ENCODE peak calls at places on chromosomes 3 and 15, in four cellular contexts. One of them, this sample, is unnamed.
A peak's percentile ranks its signal among the peaks of the same experiment; 100 is the strongest.

GRCh38 chr15:70375006-70375409 is 277.3 kb upstream of the TLE3 start:
- DNase-seq in A549: peak; percentile 72
- DNase-seq in H1: no peak
- DNase-seq in HepG2: no peak
- DNase-seq in this sample: no peak

GRCh38 chr3:45817788-45818523 is 21.6 kb upstream of the SLC6A20 start:
- DNase-seq in A549: peak; percentile 72
- DNase-seq in H1: no peak
- DNase-seq in HepG2: no peak
- DNase-seq in this sample: no peak

GRCh38 chr3:42061711-42062408 is 29.3 kb upstream of the TRAK1 start:
- DNase-seq in A549: peak; percentile 85
- DNase-seq in H1: no peak
- DNase-seq in HepG2: no peak
- DNase-seq in this sample: no peak

GRCh38 chr3:61783993-61784718 is 222.8 kb downstream of the PTPRG start:
- DNase-seq in A549: no peak
- DNase-seq in H1: no peak
- DNase-seq in HepG2: no peak
- DNase-seq in this sample: no peak

GRCh38 chr3:158261371-158261991 is 151.6 kb downstream of the RSRC1 start:
- DNase-seq in A549: peak; percentile 4
- DNase-seq in H1: no peak
- DNase-seq in HepG2: no peak
- DNase-seq in this sample: no peak

GRCh38 chr15:39586387-39587171 is 5.7 kb downstream of the THBS1 start:
- DNase-seq in A549: no peak
- DNase-seq in H1: no peak
- DNase-seq in HepG2: no peak
- DNase-seq in this sample: no peak

GRCh38 chr3:71076361-71076997 is 507.0 kb downstream of the FOXP1 start:
- DNase-seq in A549: no peak
- DNase-seq in H1: no peak
- DNase-seq in HepG2: peak; percentile 41
- DNase-seq in this sample: no peak

GRCh38 chr15:31399544-31400171 is 73.0 kb downstream of the KLF13 start:
- DNase-seq in A549: no peak
- DNase-seq in H1: no peak
- DNase-seq in HepG2: no peak
- DNase-seq in this sample: no peak

GRCh38 chr3:126121632-126122031 is 37.7 kb upstream of the SLC41A3 start:
- DNase-seq in A549: no peak
- DNase-seq in H1: no peak
- DNase-seq in HepG2: no peak
- DNase-seq in this sample: no peak

GRCh38 chr3:9081201-9081818 is 118.0 kb upstream of the RAD18 start:
- DNase-seq in A549: no peak
- DNase-seq in H1: no peak
- DNase-seq in HepG2: no peak
- DNase-seq in this sample: no peak

GRCh38 chr3:197801801-197802504 is 10.9 kb downstream of the LRCH3 start:
- DNase-seq in A549: peak; percentile 31
- DNase-seq in H1: no peak
- DNase-seq in HepG2: no peak
- DNase-seq in this sample: no peak

GRCh38 chr15:34651962-34652725 is 68.7 kb upstream of the GOLGA8B start:
- DNase-seq in A549: no peak
- DNase-seq in H1: no peak
- DNase-seq in HepG2: no peak
- DNase-seq in this sample: no peak

GRCh38 chr15:65275104-65275727 is 11.5 kb downstream of the PARP16 start:
- DNase-seq in A549: no peak
- DNase-seq in H1: no peak
- DNase-seq in HepG2: no peak
- DNase-seq in this sample: no peak

GRCh38 chr3:11476814-11477213 is 166.9 kb downstream of the VGLL4 start:
- DNase-seq in A549: no peak
- DNase-seq in H1: no peak
- DNase-seq in HepG2: no peak
- DNase-seq in this sample: no peak

GRCh38 chr15:56496635-56497034 is 31.7 kb upstream of the MNS1 start:
- DNase-seq in A549: peak; percentile 75
- DNase-seq in H1: no peak
- DNase-seq in HepG2: peak; percentile 60
- DNase-seq in this sample: peak; percentile 69

GRCh38 chr3:67685499-67685898 is 31.1 kb upstream of the SUCLG2 start:
- DNase-seq in A549: no peak
- DNase-seq in H1: no peak
- DNase-seq in HepG2: no peak
- DNase-seq in this sample: no peak

GRCh38 chr15:69881760-69882159 is 216.0 kb downstream of the TLE3 start:
- DNase-seq in A549: no peak
- DNase-seq in H1: no peak
- DNase-seq in HepG2: no peak
- DNase-seq in this sample: no peak

GRCh38 chr15:92616621-92617179 is 38.9 kb downstream of the FAM174B start:
- DNase-seq in A549: no peak
- DNase-seq in H1: no peak
- DNase-seq in HepG2: no peak
- DNase-seq in this sample: peak; percentile 31

GRCh38 chr3:127546970-127547733 is 43.4 kb downstream of the TPRA1 start:
- DNase-seq in A549: no peak
- DNase-seq in H1: no peak
- DNase-seq in HepG2: no peak
- DNase-seq in this sample: no peak

GRCh38 chr15:94734460-94734859 is 503.1 kb downstream of the MCTP2 start:
- DNase-seq in A549: no peak
- DNase-seq in H1: no peak
- DNase-seq in HepG2: no peak
- DNase-seq in this sample: no peak

GRCh38 chr3:29291262-29291981 is 10.6 kb downstream of the RBMS3 start:
- DNase-seq in A549: no peak
- DNase-seq in H1: no peak
- DNase-seq in HepG2: peak; percentile 37
- DNase-seq in this sample: no peak

GRCh38 chr3:171506743-171507319 is 46.6 kb upstream of the TNIK start:
- DNase-seq in A549: no peak
- DNase-seq in H1: no peak
- DNase-seq in HepG2: no peak
- DNase-seq in this sample: no peak

GRCh38 chr3:126983653-126984390 is 907 bp downstream of the PLXNA1 start:
- DNase-seq in A549: no peak
- DNase-seq in H1: peak; percentile 34
- DNase-seq in HepG2: no peak
- DNase-seq in this sample: peak; percentile 61

GRCh38 chr15:70494861-70495571 is 268.3 kb downstream of the UACA start:
- DNase-seq in A549: peak; percentile 98
- DNase-seq in H1: no peak
- DNase-seq in HepG2: peak; percentile 43
- DNase-seq in this sample: no peak

GRCh38 chr3:32817561-32818430 is at the start of gene TRIM71:
- DNase-seq in A549: peak; percentile 33
- DNase-seq in H1: no peak
- DNase-seq in HepG2: no peak
- DNase-seq in this sample: no peak

GRCh38 chr3:53156368-53156834 is 4.6 kb upstream of the PRKCD start:
- DNase-seq in A549: no peak
- DNase-seq in H1: no peak
- DNase-seq in HepG2: no peak
- DNase-seq in this sample: no peak

GRCh38 chr3:171699611-171700010 is 110.7 kb downstream of the PLD1 start:
- DNase-seq in A549: no peak
- DNase-seq in H1: no peak
- DNase-seq in HepG2: no peak
- DNase-seq in this sample: no peak

GRCh38 chr3:12907729-12908128 is 66.4 kb upstream of the RPL32 start:
- DNase-seq in A549: no peak
- DNase-seq in H1: no peak
- DNase-seq in HepG2: no peak
- DNase-seq in this sample: no peak

GRCh38 chr3:29481969-29482767 is 201.3 kb downstream of the RBMS3 start:
- DNase-seq in A549: no peak
- DNase-seq in H1: no peak
- DNase-seq in HepG2: no peak
- DNase-seq in this sample: no peak

GRCh38 chr3:87167634-87168456 is 59.3 kb upstream of the CHMP2B start:
- DNase-seq in A549: peak; percentile 65
- DNase-seq in H1: no peak
- DNase-seq in HepG2: peak; percentile 31
- DNase-seq in this sample: peak; percentile 18

GRCh38 chr3:184584001-184584891 is 22.7 kb downstream of the EPHB3 start:
- DNase-seq in A549: no peak
- DNase-seq in H1: no peak
- DNase-seq in HepG2: no peak
- DNase-seq in this sample: peak; percentile 14

GRCh38 chr3:113620091-113620490 is 76.4 kb downstream of the USF3 start:
- DNase-seq in A549: no peak
- DNase-seq in H1: no peak
- DNase-seq in HepG2: no peak
- DNase-seq in this sample: no peak

GRCh38 chr3:51709004-51709420 is 2.1 kb downstream of the GRM2 start:
- DNase-seq in A549: no peak
- DNase-seq in H1: no peak
- DNase-seq in HepG2: no peak
- DNase-seq in this sample: no peak

GRCh38 chr3:31875437-31875836 is 105.6 kb downstream of the OSBPL10 start:
- DNase-seq in A549: no peak
- DNase-seq in H1: no peak
- DNase-seq in HepG2: no peak
- DNase-seq in this sample: no peak

GRCh38 chr3:195005759-195006555 is 265.0 kb downstream of the XXYLT1 start:
- DNase-seq in A549: no peak
- DNase-seq in H1: no peak
- DNase-seq in HepG2: no peak
- DNase-seq in this sample: no peak
- TF ChIP-seq PHF8 in A549: no peak
- TF ChIP-seq PHF8 in H1: no peak
- TF ChIP-seq PHF8 in HepG2: no peak
- TF ChIP-seq PHF8 in this sample: no peak

GRCh38 chr3:73559730-73560129 is 65.0 kb downstream of the PDZRN3 start:
- DNase-seq in A549: no peak
- DNase-seq in H1: no peak
- DNase-seq in HepG2: no peak
- DNase-seq in this sample: no peak
- TF ChIP-seq PHF8 in A549: no peak
- TF ChIP-seq PHF8 in H1: no peak
- TF ChIP-seq PHF8 in HepG2: no peak
- TF ChIP-seq PHF8 in this sample: no peak

GRCh38 chr3:129563332-129563731 is 20.4 kb downstream of the H1-8 start:
- DNase-seq in A549: no peak
- DNase-seq in H1: no peak
- DNase-seq in HepG2: no peak
- DNase-seq in this sample: no peak
- TF ChIP-seq PHF8 in A549: no peak
- TF ChIP-seq PHF8 in H1: no peak
- TF ChIP-seq PHF8 in HepG2: no peak
- TF ChIP-seq PHF8 in this sample: no peak

DNA sequence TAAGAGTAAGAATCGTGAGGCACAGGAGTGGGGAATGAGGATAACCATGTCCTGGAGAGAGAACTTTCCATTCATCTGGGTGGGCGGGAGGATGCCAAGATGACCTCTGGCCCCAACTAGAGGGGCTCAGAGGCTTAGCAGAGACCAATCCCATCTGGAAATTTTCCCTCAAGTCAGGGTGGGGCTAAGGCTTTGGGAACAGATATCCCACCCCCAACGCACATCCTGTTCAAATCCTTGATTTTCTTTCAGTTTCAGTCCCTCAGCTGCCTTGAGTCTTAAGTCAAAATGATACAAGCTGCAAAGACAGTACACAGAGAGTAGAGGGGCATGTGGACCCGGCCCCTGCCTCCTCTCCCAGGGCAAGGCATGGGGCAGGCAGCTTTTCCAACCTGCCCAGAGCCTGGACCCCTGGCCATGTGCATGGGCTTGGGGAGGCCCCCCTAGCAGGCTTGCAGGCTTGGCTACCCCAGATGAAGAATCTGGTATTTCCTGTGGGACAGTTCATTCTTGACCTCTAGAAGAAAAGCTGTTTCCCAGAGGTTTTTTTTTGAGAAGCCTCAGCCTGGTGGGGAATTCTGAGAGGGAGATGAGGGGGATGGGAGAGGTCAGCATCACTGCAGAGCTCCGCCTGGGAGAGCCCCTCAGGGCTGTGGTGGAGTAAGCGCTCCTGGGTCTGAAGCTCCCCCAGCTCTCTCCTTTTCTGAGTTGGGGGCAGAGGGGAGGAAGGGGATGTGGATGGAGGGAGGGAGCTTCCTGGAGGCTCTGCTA is 109.7 kb upstream of the HACD2 start:
- DNase-seq in A549: no peak
- DNase-seq in H1: no peak
- DNase-seq in HepG2: no peak
- DNase-seq in this sample: no peak
- TF ChIP-seq PHF8 in A549: no peak
- TF ChIP-seq PHF8 in H1: no peak
- TF ChIP-seq PHF8 in HepG2: no peak
- TF ChIP-seq PHF8 in this sample: no peak

DNA sequence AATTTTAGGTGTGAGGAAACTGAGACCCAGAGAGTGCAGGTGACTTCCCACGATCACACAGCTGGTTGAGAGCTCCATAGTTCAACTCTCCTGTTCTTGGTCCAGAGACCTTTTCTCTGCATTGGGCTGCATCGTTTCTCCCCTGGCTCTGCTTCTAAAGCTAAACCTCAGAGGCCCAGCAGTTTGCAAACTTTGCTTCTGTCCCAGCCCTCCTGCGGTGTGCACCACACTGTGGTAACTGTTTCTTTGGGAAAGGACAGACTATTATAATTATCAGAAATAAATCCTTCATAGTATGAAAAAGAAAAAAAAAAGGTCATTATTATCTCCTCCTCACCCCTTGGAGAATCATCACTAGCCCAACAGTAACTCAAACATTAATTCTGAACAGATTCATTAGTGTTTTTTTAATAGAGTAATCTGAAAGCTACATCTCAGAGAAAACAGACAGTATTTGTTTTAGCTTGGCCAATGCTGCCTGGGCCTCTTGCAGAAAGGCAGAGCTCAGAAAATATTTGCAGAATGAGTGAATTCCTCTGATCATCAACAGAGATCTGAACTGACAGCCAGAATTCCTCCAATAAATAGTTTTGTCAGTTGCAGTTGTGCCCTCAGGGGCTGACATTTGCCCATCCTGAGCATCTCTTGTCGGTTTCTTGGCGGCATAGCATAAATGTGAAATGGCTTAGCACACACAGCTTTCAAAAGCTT is 52.9 kb downstream of the BFSP2 start:
- DNase-seq in A549: peak; percentile 32
- DNase-seq in H1: no peak
- DNase-seq in HepG2: peak; percentile 78
- DNase-seq in this sample: no peak
- TF ChIP-seq PHF8 in A549: no peak
- TF ChIP-seq PHF8 in H1: no peak
- TF ChIP-seq PHF8 in HepG2: no peak
- TF ChIP-seq PHF8 in this sample: no peak